ENCODE peak calls at places on chromosomes 6 and 20, in seven cellular contexts. One of them, this sample, is unnamed.

GRCh38 chr6:108227290-108227689 is 33.5 kb downstream of the SNX3 start:
- DNase-seq in progenitor cell of endocrine pancreas: no peak
- DNase-seq in neural crest cell: no peak
- DNase-seq in keratinocyte: no peak
- DNase-seq in endodermal cell: no peak
- DNase-seq in IMR-90: no peak
- DNase-seq in kidney: no peak
- DNase-seq in this sample: no peak

GRCh38 chr6:74551896-74552295 is 654.0 kb downstream of the COL12A1 start:
- DNase-seq in progenitor cell of endocrine pancreas: no peak
- DNase-seq in neural crest cell: no peak
- DNase-seq in keratinocyte: no peak
- DNase-seq in endodermal cell: no peak
- DNase-seq in IMR-90: peak
- DNase-seq in kidney: no peak
- DNase-seq in this sample: no peak

GRCh38 chr20:19205999-19206398 is 6.4 kb upstream of the SLC24A3 start:
- DNase-seq in progenitor cell of endocrine pancreas: peak
- DNase-seq in neural crest cell: peak
- DNase-seq in keratinocyte: peak
- DNase-seq in endodermal cell: peak
- DNase-seq in IMR-90: peak
- DNase-seq in kidney: peak
- DNase-seq in this sample: peak

GRCh38 chr6:20459682-20460081 is 58.0 kb downstream of the E2F3 start:
- DNase-seq in progenitor cell of endocrine pancreas: no peak
- DNase-seq in neural crest cell: no peak
- DNase-seq in keratinocyte: no peak
- DNase-seq in endodermal cell: no peak
- DNase-seq in IMR-90: no peak
- DNase-seq in kidney: no peak
- DNase-seq in this sample: no peak

GRCh38 chr6:53639520-53639919 is 26.0 kb downstream of the KLHL31 start:
- DNase-seq in progenitor cell of endocrine pancreas: no peak
- DNase-seq in neural crest cell: no peak
- DNase-seq in keratinocyte: no peak
- DNase-seq in endodermal cell: no peak
- DNase-seq in IMR-90: no peak
- DNase-seq in kidney: no peak
- DNase-seq in this sample: no peak

GRCh38 chr6:7726416-7727149 is 684 bp downstream of the BMP6 start:
- DNase-seq in progenitor cell of endocrine pancreas: peak
- DNase-seq in neural crest cell: peak
- DNase-seq in keratinocyte: no peak
- DNase-seq in endodermal cell: peak
- DNase-seq in IMR-90: no peak
- DNase-seq in kidney: peak
- DNase-seq in this sample: no peak

GRCh38 chr6:36289281-36290018 is 19.6 kb downstream of the PNPLA1 start:
- DNase-seq in progenitor cell of endocrine pancreas: no peak
- DNase-seq in neural crest cell: no peak
- DNase-seq in keratinocyte: no peak
- DNase-seq in endodermal cell: peak
- DNase-seq in IMR-90: no peak
- DNase-seq in kidney: no peak
- DNase-seq in this sample: no peak

GRCh38 chr20:25484224-25484846 is 76.9 kb downstream of the GINS1 start:
- DNase-seq in progenitor cell of endocrine pancreas: no peak
- DNase-seq in neural crest cell: no peak
- DNase-seq in keratinocyte: no peak
- DNase-seq in endodermal cell: no peak
- DNase-seq in IMR-90: no peak
- DNase-seq in kidney: no peak
- DNase-seq in this sample: no peak

GRCh38 chr6:41692080-41692675 is 43.2 kb downstream of the TFEB start:
- DNase-seq in progenitor cell of endocrine pancreas: no peak
- DNase-seq in neural crest cell: no peak
- DNase-seq in keratinocyte: no peak
- DNase-seq in endodermal cell: no peak
- DNase-seq in IMR-90: no peak
- DNase-seq in kidney: no peak
- DNase-seq in this sample: no peak

GRCh38 chr6:170111816-170112582 is 178.9 kb downstream of the DLL1 start:
- DNase-seq in progenitor cell of endocrine pancreas: no peak
- DNase-seq in neural crest cell: no peak
- DNase-seq in keratinocyte: no peak
- DNase-seq in endodermal cell: peak
- DNase-seq in IMR-90: no peak
- DNase-seq in kidney: peak
- DNase-seq in this sample: peak

GRCh38 chr20:20024942-20025341 is 7.8 kb downstream of the NAA20 start:
- DNase-seq in progenitor cell of endocrine pancreas: no peak
- DNase-seq in neural crest cell: no peak
- DNase-seq in keratinocyte: no peak
- DNase-seq in endodermal cell: no peak
- DNase-seq in IMR-90: peak
- DNase-seq in kidney: no peak
- DNase-seq in this sample: no peak

GRCh38 chr20:54134445-54135220 is 39.2 kb downstream of the CYP24A1 start:
- DNase-seq in progenitor cell of endocrine pancreas: no peak
- DNase-seq in neural crest cell: no peak
- DNase-seq in keratinocyte: peak
- DNase-seq in endodermal cell: no peak
- DNase-seq in IMR-90: peak
- DNase-seq in kidney: no peak
- DNase-seq in this sample: no peak

GRCh38 chr20:4898282-4898681 is 103.0 kb downstream of the SLC23A2 start:
- DNase-seq in progenitor cell of endocrine pancreas: no peak
- DNase-seq in neural crest cell: no peak
- DNase-seq in keratinocyte: peak
- DNase-seq in endodermal cell: peak
- DNase-seq in IMR-90: peak
- DNase-seq in kidney: peak
- DNase-seq in this sample: no peak

DNA sequence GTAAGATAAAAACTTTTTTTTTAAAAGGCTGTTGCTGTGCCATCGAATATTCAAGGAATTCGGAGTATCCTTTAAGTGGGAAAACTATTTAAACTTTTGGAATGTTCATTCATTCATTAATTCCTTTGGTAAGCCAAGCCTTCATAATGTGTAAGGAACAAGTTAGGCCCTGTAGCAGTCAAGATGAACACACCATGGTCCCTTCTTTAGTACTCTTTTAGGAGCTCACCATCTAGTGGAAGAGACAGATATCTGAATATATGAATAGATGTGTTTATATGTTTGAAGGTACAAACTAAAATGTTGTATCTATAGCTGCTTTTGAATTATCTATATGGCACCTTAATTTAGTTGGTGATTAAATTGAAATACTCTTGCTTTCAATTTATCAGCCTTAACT is 5.8 kb downstream of the SPO11 start:
- DNase-seq in progenitor cell of endocrine pancreas: no peak
- DNase-seq in neural crest cell: no peak
- DNase-seq in keratinocyte: no peak
- DNase-seq in endodermal cell: no peak
- DNase-seq in IMR-90: no peak
- DNase-seq in kidney: no peak
- DNase-seq in this sample: no peak
- TF ChIP-seq CTCF in progenitor cell of endocrine pancreas: no peak
- TF ChIP-seq CTCF in neural crest cell: peak
- TF ChIP-seq CTCF in keratinocyte: no peak
- TF ChIP-seq CTCF in endodermal cell: peak
- TF ChIP-seq CTCF in IMR-90: no peak
- TF ChIP-seq CTCF in kidney: no peak
- TF ChIP-seq CTCF in this sample: no peak

DNA sequence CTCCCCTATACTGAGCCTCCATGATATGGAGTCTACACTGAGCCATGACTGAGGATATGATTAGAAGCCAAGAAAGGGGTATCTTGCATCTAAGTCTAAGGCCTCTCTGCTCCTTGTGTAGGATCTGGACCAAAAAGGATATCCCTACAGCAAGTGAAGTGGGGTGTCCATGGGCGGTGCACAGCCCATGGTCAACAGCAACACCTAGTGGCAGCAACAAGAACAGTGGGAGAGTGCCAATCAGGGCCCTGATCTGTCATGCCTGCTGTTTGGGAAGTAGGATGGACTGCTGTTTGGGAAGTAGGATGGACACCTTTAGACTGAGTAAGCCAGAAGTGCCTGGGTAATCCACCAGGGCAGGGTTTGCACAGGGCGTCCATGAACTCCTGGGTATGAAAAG is 22.4 kb downstream of the PTGIS start:
- DNase-seq in progenitor cell of endocrine pancreas: no peak
- DNase-seq in neural crest cell: no peak
- DNase-seq in keratinocyte: no peak
- DNase-seq in endodermal cell: no peak
- DNase-seq in IMR-90: no peak
- DNase-seq in kidney: no peak
- DNase-seq in this sample: no peak
- TF ChIP-seq CTCF in progenitor cell of endocrine pancreas: no peak
- TF ChIP-seq CTCF in neural crest cell: peak
- TF ChIP-seq CTCF in keratinocyte: peak
- TF ChIP-seq CTCF in endodermal cell: peak
- TF ChIP-seq CTCF in IMR-90: no peak
- TF ChIP-seq CTCF in kidney: no peak
- TF ChIP-seq CTCF in this sample: no peak

GRCh38 chr6:55293116-55293515 is 34.2 kb upstream of the GFRAL start:
- DNase-seq in progenitor cell of endocrine pancreas: no peak
- DNase-seq in neural crest cell: no peak
- DNase-seq in keratinocyte: no peak
- DNase-seq in endodermal cell: no peak
- DNase-seq in IMR-90: peak
- DNase-seq in kidney: no peak
- DNase-seq in this sample: no peak
- TF ChIP-seq CTCF in progenitor cell of endocrine pancreas: peak
- TF ChIP-seq CTCF in neural crest cell: peak
- TF ChIP-seq CTCF in keratinocyte: peak
- TF ChIP-seq CTCF in endodermal cell: peak
- TF ChIP-seq CTCF in IMR-90: peak
- TF ChIP-seq CTCF in kidney: no peak
- TF ChIP-seq CTCF in this sample: no peak

GRCh38 chr6:52399511-52400315 is 20.4 kb upstream of the EFHC1 start:
- DNase-seq in progenitor cell of endocrine pancreas: no peak
- DNase-seq in neural crest cell: peak
- DNase-seq in keratinocyte: no peak
- DNase-seq in endodermal cell: peak
- DNase-seq in IMR-90: peak
- DNase-seq in kidney: no peak
- DNase-seq in this sample: no peak
- TF ChIP-seq CTCF in progenitor cell of endocrine pancreas: peak
- TF ChIP-seq CTCF in neural crest cell: peak
- TF ChIP-seq CTCF in keratinocyte: peak
- TF ChIP-seq CTCF in endodermal cell: peak
- TF ChIP-seq CTCF in IMR-90: peak
- TF ChIP-seq CTCF in kidney: peak
- TF ChIP-seq CTCF in this sample: peak

GRCh38 chr20:45300961-45301360 is 5.7 kb upstream of the RBPJL start:
- DNase-seq in progenitor cell of endocrine pancreas: peak
- DNase-seq in neural crest cell: peak
- DNase-seq in keratinocyte: no peak
- DNase-seq in endodermal cell: peak
- DNase-seq in IMR-90: peak
- DNase-seq in kidney: no peak
- DNase-seq in this sample: no peak
- TF ChIP-seq CTCF in progenitor cell of endocrine pancreas: peak
- TF ChIP-seq CTCF in neural crest cell: peak
- TF ChIP-seq CTCF in keratinocyte: peak
- TF ChIP-seq CTCF in endodermal cell: peak
- TF ChIP-seq CTCF in IMR-90: peak
- TF ChIP-seq CTCF in kidney: no peak
- TF ChIP-seq CTCF in this sample: no peak

GRCh38 chr6:165725201-165725600 is 62.2 kb upstream of the PDE10A start:
- DNase-seq in progenitor cell of endocrine pancreas: no peak
- DNase-seq in neural crest cell: no peak
- DNase-seq in keratinocyte: no peak
- DNase-seq in endodermal cell: no peak
- DNase-seq in IMR-90: no peak
- DNase-seq in kidney: no peak
- DNase-seq in this sample: no peak
- TF ChIP-seq CTCF in progenitor cell of endocrine pancreas: no peak
- TF ChIP-seq CTCF in neural crest cell: no peak
- TF ChIP-seq CTCF in keratinocyte: no peak
- TF ChIP-seq CTCF in endodermal cell: peak
- TF ChIP-seq CTCF in IMR-90: no peak
- TF ChIP-seq CTCF in kidney: no peak
- TF ChIP-seq CTCF in this sample: no peak

This sample was measured in mesothelial cell of epicardium.